ENCODE peak calls at places on chromosomes 2 and 18, in four cellular contexts. T is GM23248, Y is neuronal stem cell, W is breast epithelium. R is an unnamed sample.

GRCh38 chr18:30271716-30272115 is 770.8 kb downstream of the DSC3 start:
- DNase-seq in T (no peak), Y (no peak), W (no peak), R (no peak)

GRCh38 chr2:38026846-38027245 is 49.1 kb downstream of the CYP1B1 start:
- DNase-seq in T (no peak), Y (no peak), W (no peak), R (no peak)

GRCh38 chr2:15811367-15811766 is 129.0 kb upstream of the MYCN start:
- DNase-seq in T (no peak), Y (peak; percentile 39), W (no peak), R (no peak)

GRCh38 chr2:190221438-190221837 is 98.2 kb downstream of the HIBCH start:
- DNase-seq in T (no peak), Y (no peak), W (no peak), R (no peak)

GRCh38 chr2:159933040-159933726 is 129.2 kb downstream of the PLA2R1 start:
- DNase-seq in T (no peak), Y (no peak), W (no peak), R (no peak)

GRCh38 chr18:59663096-59663495 is 34.1 kb downstream of the CCBE1 start:
- DNase-seq in T (no peak), Y (no peak), W (no peak), R (no peak)

GRCh38 chr18:46331316-46331715 is 227.1 kb downstream of the HAUS1 start:
- DNase-seq in T (no peak), Y (no peak), W (no peak), R (no peak)

GRCh38 chr2:179686718-179687342 is 174.6 kb downstream of the ZNF385B start:
- DNase-seq in T (peak; percentile 69), Y (no peak), W (no peak), R (no peak)

GRCh38 chr18:7111134-7111533 is 6.5 kb downstream of the LAMA1 start:
- DNase-seq in T (no peak), Y (no peak), W (no peak), R (no peak)

GRCh38 chr2:79982445-79982844 is 322.1 kb downstream of the LRRTM1 start:
- DNase-seq in T (peak; percentile 24), Y (no peak), W (no peak), R (no peak)

GRCh38 chr2:222608081-222608480 is 47.8 kb downstream of the FARSB start:
- DNase-seq in T (no peak), Y (no peak), W (no peak), R (no peak)
- H3K27ac ChIP-seq in T (no peak overlapping the region), Y (no peak overlapping the region), W (no peak overlapping the region), R (no peak overlapping the region)

GRCh38 chr2:26617259-26618083 is 23.7 kb downstream of the CIB4 start:
- DNase-seq in T (no peak), Y (no peak), W (no peak), R (no peak)

GRCh38 chr2:26616864-26617135 is 24.4 kb downstream of the CIB4 start:
- DNase-seq in T (no peak), Y (no peak), W (no peak), R (no peak)

GRCh38 chr2:26618611-26619010 is 22.6 kb downstream of the CIB4 start:
- DNase-seq in T (no peak), Y (no peak), W (no peak), R (no peak)

GRCh38 chr2:26619649-26620605 is 21.2 kb downstream of the CIB4 start:
- DNase-seq in T (no peak), Y (no peak), W (no peak), R (no peak)

GRCh38 chr2:26619096-26619495 is 22.1 kb downstream of the CIB4 start:
- DNase-seq in T (no peak), Y (no peak), W (no peak), R (no peak)
- H3K27me3 ChIP-seq in T (peaks cover 67% of the 10 kb centered on the region), Y (peaks cover 51% of the 10 kb centered on the region), W (no peaks in the 10 kb centered on the region), R (no peaks in the 10 kb centered on the region)

DNA sequence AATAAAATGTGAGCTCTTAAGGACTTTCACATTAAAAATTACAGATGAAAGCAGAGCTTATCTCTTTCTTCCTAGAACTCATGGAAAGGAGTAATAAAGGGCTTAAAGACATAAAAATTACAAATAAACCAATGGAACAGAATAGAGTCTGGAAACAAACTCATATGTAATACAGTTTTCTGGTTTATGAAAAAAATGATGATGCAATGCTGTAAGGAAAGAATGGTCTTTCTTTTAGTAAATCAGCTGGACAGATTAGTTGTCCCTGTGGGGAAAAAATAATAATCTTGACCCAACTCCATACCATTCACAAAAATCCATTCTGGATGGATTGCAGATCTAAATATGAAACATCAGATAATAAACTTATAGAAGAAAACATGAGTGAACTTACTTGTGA is 54.2 kb downstream of the TMEM185B start:
- DNase-seq in T (no peak), Y (no peak), W (no peak), R (no peak)
- H3K27ac ChIP-seq in T (no peak overlapping the region), Y (no peak overlapping the region), W (no peak overlapping the region), R (no peak overlapping the region)

DNA sequence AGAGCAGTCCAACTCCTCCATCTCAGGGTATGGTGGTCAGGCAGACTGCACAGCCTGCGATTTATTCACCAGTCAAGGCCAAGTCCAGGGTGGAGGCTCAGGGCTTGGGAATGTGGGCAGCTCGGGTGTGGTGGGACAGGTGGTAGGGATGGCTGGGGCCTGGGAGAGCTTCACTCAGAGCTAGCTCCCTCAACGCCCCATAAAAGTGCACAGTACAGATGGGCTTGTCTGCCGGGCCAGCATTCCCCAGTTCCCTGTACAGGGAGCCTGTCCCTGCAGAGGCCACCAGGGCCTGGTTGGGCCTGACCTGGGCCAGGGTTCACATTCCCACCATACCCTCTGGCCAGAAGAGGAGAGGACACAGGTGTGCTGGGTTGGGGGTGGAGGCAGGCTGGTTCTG is 49.2 kb upstream of the OTOS start:
- DNase-seq in T (no peak), Y (no peak), W (no peak), R (no peak)
- H3K27me3 ChIP-seq in T (peaks cover 78% of the 10 kb centered on the region), Y (no peaks in the 10 kb centered on the region), W (no peaks in the 10 kb centered on the region), R (no peaks in the 10 kb centered on the region)

GRCh38 chr2:96320326-96321229 is 4.5 kb upstream of the ITPRIPL1 start:
- DNase-seq in T (no peak), Y (no peak), W (no peak), R (no peak)

GRCh38 chr2:96319396-96319795 is 5.7 kb upstream of the ITPRIPL1 start:
- DNase-seq in T (no peak), Y (no peak), W (no peak), R (no peak)

GRCh38 chr2:96318723-96319122 is 6.4 kb upstream of the ITPRIPL1 start:
- DNase-seq in T (no peak), Y (no peak), W (no peak), R (no peak)

GRCh38 chr2:96323849-96324248 is 1.3 kb upstream of the ITPRIPL1 start:
- DNase-seq in T (no peak), Y (no peak), W (no peak), R (no peak)

GRCh38 chr2:96321230-96322103 is 3.6 kb upstream of the ITPRIPL1 start:
- DNase-seq in T (peak; percentile 61), Y (peak; percentile 51), W (no peak), R (no peak)
- H3K27ac ChIP-seq in T (no peak overlapping the region), Y (no peak overlapping the region), W (peak overlapping the region; percentile 57), R (no peak overlapping the region)

DNA sequence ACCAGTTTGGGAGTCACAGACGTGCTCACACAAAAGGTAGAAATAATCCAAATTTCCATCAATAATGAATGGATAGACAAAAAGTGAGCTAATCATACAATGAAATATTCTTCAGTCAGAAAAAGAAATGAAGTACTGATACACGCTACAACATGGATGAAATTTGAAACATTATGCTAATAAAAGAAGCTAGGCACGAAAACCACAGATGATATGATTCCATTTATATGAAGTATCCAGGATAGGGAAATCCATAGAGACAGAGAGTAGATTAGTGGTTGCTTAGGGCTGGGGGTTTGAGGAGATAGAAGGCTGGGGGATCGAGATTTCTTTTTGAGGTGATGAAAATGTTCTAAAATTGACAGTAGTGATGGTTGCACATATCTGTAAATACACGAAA is 43.0 kb upstream of the ATP6V1B1 start:
- DNase-seq in T (no peak), Y (no peak), W (no peak), R (no peak)
- H3K27me3 ChIP-seq in T (peaks cover 95% of the 10 kb centered on the region), Y (peaks cover 100% of the 10 kb centered on the region), W (no peaks in the 10 kb centered on the region), R (peaks cover 100% of the 10 kb centered on the region)

R was measured in iPS DF 6.9.